ENCODE peak calls at places on chromosomes 5 and 9, in seven cellular contexts. C is NCI-H345; M is stimulated activated CD4-positive, alpha-beta T cell treated with anti-CD3 and anti-CD28 coated beads, Interleukin-12 subunit alpha, Interleukin-12 subunit beta, amount 100 ng/mL, for 4 hours; U is AG10803; T is NCI-H1092 treated with DMSO at 0.1 percent for 48 hours; G is GM23248; D is KBM-7. R is an unnamed sample.

GRCh38 chr5:131514316-131515275 is 120.4 kb downstream of the RAPGEF6 start:
- DNase-seq in C (no peak), D (peak), T (no peak), G (peak), M (no peak), U (no peak), R (no peak)

GRCh38 chr5:179550511-179551342 is at the start of gene RUFY1:
- DNase-seq in U (peak), M (peak), D (peak), C (peak), T (peak), G (peak), R (peak)

GRCh38 chr5:73783823-73784222 is 157.8 kb downstream of the ARHGEF28 start:
- DNase-seq in C (peak), U (peak), D (peak), G (peak), M (no peak), T (no peak), R (no peak)

GRCh38 chr9:131120620-131121228 is 4.7 kb upstream of the NUP214 start:
- DNase-seq in M (no peak), T (no peak), U (no peak), C (no peak), G (no peak), D (no peak), R (no peak)

GRCh38 chr5:56625577-56625976 is 189.8 kb upstream of the MAP3K1 start:
- DNase-seq in C (no peak), U (peak), D (no peak), T (no peak), M (no peak), G (peak), R (no peak)

GRCh38 chr5:122532035-122532434 is 220.0 kb downstream of the SNCAIP start:
- DNase-seq in U (no peak), G (no peak), M (no peak), D (no peak), C (no peak), T (peak), R (no peak)

GRCh38 chr9:3173374-3173773 is 329.5 kb upstream of the PUM3 start:
- DNase-seq in M (no peak), U (no peak), T (no peak), G (no peak), D (no peak), C (no peak), R (no peak)

GRCh38 chr9:114400219-114400618 is 12.4 kb upstream of the AKNA start:
- DNase-seq in D (no peak), M (no peak), G (peak), T (no peak), U (peak), C (no peak), R (no peak)

GRCh38 chr9:35553670-35554543 is 51.2 kb upstream of the TESK1 start:
- DNase-seq in C (no peak), D (peak), T (peak), M (peak), U (peak), G (peak), R (peak)

GRCh38 chr9:89781838-89782237 is 177.0 kb downstream of the GADD45G start:
- DNase-seq in U (no peak), G (no peak), M (no peak), D (peak), T (no peak), C (no peak), R (no peak)

GRCh38 chr9:85089188-85089969 is 419.9 kb downstream of the NTRK2 start:
- DNase-seq in M (no peak), C (no peak), T (no peak), D (no peak), G (no peak), U (no peak), R (no peak)

GRCh38 chr5:73129143-73129542 is 8.8 kb downstream of the TMEM171 start:
- DNase-seq in U (no peak), D (no peak), M (no peak), G (no peak), T (no peak), C (no peak), R (no peak)

GRCh38 chr9:99000480-99001395 is 57.0 kb downstream of the COL15A1 start:
- DNase-seq in D (peak), G (peak), M (peak), C (peak), T (peak), U (peak), R (no peak)

GRCh38 chr5:74201334-74202081 is 439.0 kb downstream of the ENC1 start:
- DNase-seq in T (peak), M (no peak), G (peak), D (peak), C (peak), U (peak), R (peak)

GRCh38 chr5:43121565-43122484 is 1.1 kb downstream of the ZNF131 start:
- DNase-seq in C (no peak), G (peak), M (no peak), D (peak), U (peak), T (peak), R (no peak)

GRCh38 chr9:114184071-114184470 is 28.7 kb downstream of the COL27A1 start:
- DNase-seq in D (no peak), C (no peak), T (no peak), M (no peak), G (peak), U (peak), R (no peak)

GRCh38 chr5:76547242-76547890 is 75.8 kb downstream of the F2RL2 start:
- DNase-seq in C (no peak), M (peak), G (peak), T (no peak), D (peak), U (no peak), R (no peak)

GRCh38 chr5:179836225-179837019 is 15.7 kb downstream of the SQSTM1 start:
- DNase-seq in T (no peak), G (peak), U (no peak), C (no peak), D (no peak), M (peak), R (no peak)

GRCh38 chr9:123460091-123460490 is 104.1 kb downstream of the CRB2 start:
- DNase-seq in D (no peak), G (peak), C (no peak), M (no peak), U (peak), T (no peak), R (no peak)

GRCh38 chr5:108361771-108362170 is 20.1 kb downstream of the FBXL17 start:
- DNase-seq in D (no peak), M (no peak), G (no peak), U (no peak), C (no peak), T (no peak), R (no peak)

GRCh38 chr5:73370620-73371583 is 77.7 kb downstream of the FOXD1 start:
- DNase-seq in C (no peak), D (no peak), M (no peak), U (peak), T (no peak), G (peak), R (peak)

GRCh38 chr5:71839049-71839834 is 120.2 kb downstream of the CARTPT start:
- DNase-seq in D (no peak), U (no peak), G (no peak), C (peak), T (no peak), M (no peak), R (no peak)

GRCh38 chr5:56637321-56637920 is 177.9 kb upstream of the MAP3K1 start:
- DNase-seq in G (no peak), M (no peak), U (no peak), C (no peak), T (peak), D (no peak), R (no peak)

GRCh38 chr9:78967557-78968212 is 604.1 kb upstream of the TLE4 start:
- DNase-seq in G (no peak), M (no peak), T (no peak), D (no peak), C (no peak), U (peak), R (no peak)

GRCh38 chr9:114285166-114285867 is 37.6 kb upstream of the ORM1 start:
- DNase-seq in C (no peak), D (no peak), U (peak), G (peak), T (no peak), M (no peak), R (peak)

GRCh38 chr5:35789732-35790461 is 66.8 kb upstream of the IL7R start:
- DNase-seq in C (no peak), T (no peak), U (peak), D (no peak), M (no peak), G (peak), R (no peak)

GRCh38 chr5:6714221-6715041 is 1.2 kb downstream of the TENT4A start:
- DNase-seq in D (no peak), T (peak), C (no peak), M (peak), G (peak), U (no peak), R (peak)

GRCh38 chr5:154418344-154418820 is 27.4 kb upstream of the SAP30L start:
- DNase-seq in U (peak), M (no peak), C (no peak), G (no peak), D (no peak), T (peak), R (no peak)

GRCh38 chr9:107242073-107243063 is 40.7 kb upstream of the RAD23B start:
- DNase-seq in G (peak), C (no peak), M (no peak), D (no peak), T (no peak), U (peak), R (no peak)

GRCh38 chr5:54902817-54903473 is 82.4 kb downstream of the ESM1 start:
- DNase-seq in U (peak), G (peak), C (no peak), D (peak), M (no peak), T (no peak), R (no peak)

GRCh38 chr5:92916036-92916435 is 665.0 kb downstream of the NR2F1-AS1 start:
- DNase-seq in M (no peak), D (no peak), T (no peak), G (peak), C (no peak), U (peak), R (no peak)

GRCh38 chr9:93268551-93269314 is 84.8 kb downstream of the WNK2 start:
- DNase-seq in U (no peak), C (peak), T (peak), M (peak), D (no peak), G (no peak), R (peak)

GRCh38 chr9:135602789-135603481 is 36.4 kb downstream of the GLT6D1 start:
- DNase-seq in G (peak), M (peak), D (peak), T (peak), C (peak), U (peak), R (no peak)

GRCh38 chr5:78004559-78004958 is 228.4 kb upstream of the TBCA start:
- DNase-seq in T (no peak), D (no peak), M (no peak), G (no peak), C (no peak), U (peak), R (no peak)

GRCh38 chr9:89662718-89663246 is 58.0 kb downstream of the GADD45G start:
- DNase-seq in M (no peak), C (no peak), U (no peak), G (no peak), T (no peak), D (no peak), R (no peak)

GRCh38 chr5:87423755-87424154 is 11.0 kb upstream of the CCNH start:
- DNase-seq in T (no peak), G (no peak), U (no peak), M (no peak), C (no peak), D (no peak), R (no peak)

GRCh38 chr5:112491257-112491656 is 72.2 kb upstream of the EPB41L4A start:
- DNase-seq in C (no peak), D (peak), T (no peak), M (no peak), G (peak), U (peak), R (no peak)

GRCh38 chr5:116507051-116507537 is 67.5 kb downstream of the SEMA6A start:
- DNase-seq in M (no peak), C (no peak), T (no peak), U (peak), G (peak), D (no peak), R (no peak)

R was measured in 8988T.